ENCODE peak calls at places on chromosome 13, in six cellular contexts. One of them, this sample, is unnamed.
A peak's percentile ranks its signal among the peaks of the same experiment; 100 is the strongest.

GRCh38 chr13:47661076-47661475 is 340.0 kb downstream of the SUCLA2 start:
- DNase-seq in choroid plexus epithelial cell: peak; percentile 74
- DNase-seq in astrocyte of the cerebellum: peak; percentile 28
- DNase-seq in natural killer cell: no peak
- DNase-seq in fibroblast of lung: peak; percentile 79
- DNase-seq in astrocyte: peak; percentile 66
- DNase-seq in this sample: peak; percentile 50

GRCh38 chr13:52455677-52456041 is 381 bp downstream of the CKAP2 start:
- DNase-seq in astrocyte of the cerebellum: peak; percentile 27
- DNase-seq in fibroblast of lung: peak; percentile 67
- DNase-seq in choroid plexus epithelial cell: peak; percentile 67
- DNase-seq in natural killer cell: peak; percentile 54
- DNase-seq in astrocyte: no peak
- DNase-seq in this sample: peak; percentile 15

GRCh38 chr13:40624338-40624737 is 42.1 kb downstream of the FOXO1 start:
- DNase-seq in astrocyte: peak; percentile 23
- DNase-seq in choroid plexus epithelial cell: peak; percentile 54
- DNase-seq in natural killer cell: no peak
- DNase-seq in fibroblast of lung: peak; percentile 19
- DNase-seq in astrocyte of the cerebellum: no peak
- DNase-seq in this sample: no peak

GRCh38 chr13:74077847-74078246 is 56.4 kb downstream of the KLF12 start:
- DNase-seq in astrocyte: no peak
- DNase-seq in choroid plexus epithelial cell: peak; percentile 53
- DNase-seq in fibroblast of lung: peak; percentile 40
- DNase-seq in astrocyte of the cerebellum: no peak
- DNase-seq in natural killer cell: no peak
- DNase-seq in this sample: no peak

GRCh38 chr13:46575843-46576242 is 22.9 kb downstream of the LRCH1 start:
- DNase-seq in astrocyte of the cerebellum: peak; percentile 86
- DNase-seq in natural killer cell: no peak
- DNase-seq in astrocyte: peak; percentile 95
- DNase-seq in fibroblast of lung: peak; percentile 75
- DNase-seq in choroid plexus epithelial cell: peak; percentile 62
- DNase-seq in this sample: peak; percentile 82

GRCh38 chr13:33524086-33524485 is 238.5 kb upstream of the STARD13 start:
- DNase-seq in fibroblast of lung: peak; percentile 88
- DNase-seq in astrocyte: peak; percentile 90
- DNase-seq in astrocyte of the cerebellum: peak; percentile 90
- DNase-seq in natural killer cell: no peak
- DNase-seq in choroid plexus epithelial cell: peak; percentile 93
- DNase-seq in this sample: peak; percentile 83

GRCh38 chr13:113152894-113153809 is 5.3 kb upstream of the PROZ start:
- DNase-seq in astrocyte of the cerebellum: no peak
- DNase-seq in choroid plexus epithelial cell: peak; percentile 67
- DNase-seq in fibroblast of lung: no peak
- DNase-seq in natural killer cell: peak; percentile 39
- DNase-seq in astrocyte: peak; percentile 22
- DNase-seq in this sample: no peak

GRCh38 chr13:100563779-100564178 is 24.8 kb downstream of the GGACT start:
- DNase-seq in fibroblast of lung: no peak
- DNase-seq in natural killer cell: no peak
- DNase-seq in astrocyte of the cerebellum: no peak
- DNase-seq in astrocyte: no peak
- DNase-seq in choroid plexus epithelial cell: no peak
- DNase-seq in this sample: no peak

GRCh38 chr13:104327217-104327616 is 1261.0 kb upstream of the SLC10A2 start:
- DNase-seq in choroid plexus epithelial cell: peak; percentile 15
- DNase-seq in astrocyte of the cerebellum: no peak
- DNase-seq in astrocyte: peak; percentile 19
- DNase-seq in natural killer cell: no peak
- DNase-seq in fibroblast of lung: no peak
- DNase-seq in this sample: no peak

GRCh38 chr13:58852076-58852475 is 1220.5 kb downstream of the PCDH17 start:
- DNase-seq in fibroblast of lung: peak; percentile 41
- DNase-seq in astrocyte of the cerebellum: peak; percentile 31
- DNase-seq in natural killer cell: no peak
- DNase-seq in astrocyte: peak; percentile 57
- DNase-seq in choroid plexus epithelial cell: peak; percentile 2
- DNase-seq in this sample: no peak

GRCh38 chr13:99941086-99941485 is 30.5 kb downstream of the ZIC5 start:
- DNase-seq in choroid plexus epithelial cell: no peak
- DNase-seq in fibroblast of lung: no peak
- DNase-seq in natural killer cell: no peak
- DNase-seq in astrocyte of the cerebellum: no peak
- DNase-seq in astrocyte: no peak
- DNase-seq in this sample: no peak

GRCh38 chr13:38417727-38418126 is 68.1 kb downstream of the UFM1 start:
- DNase-seq in astrocyte of the cerebellum: no peak
- DNase-seq in astrocyte: no peak
- DNase-seq in fibroblast of lung: peak; percentile 19
- DNase-seq in natural killer cell: no peak
- DNase-seq in choroid plexus epithelial cell: peak; percentile 59
- DNase-seq in this sample: peak; percentile 45

GRCh38 chr13:110062077-110062776 is 244.7 kb downstream of the COL4A1 start:
- DNase-seq in astrocyte: peak; percentile 32
- DNase-seq in natural killer cell: no peak
- DNase-seq in choroid plexus epithelial cell: no peak
- DNase-seq in astrocyte of the cerebellum: no peak
- DNase-seq in fibroblast of lung: no peak
- DNase-seq in this sample: peak; percentile 14

GRCh38 chr13:73989244-73989843 is 144.9 kb downstream of the KLF12 start:
- DNase-seq in astrocyte: no peak
- DNase-seq in choroid plexus epithelial cell: no peak
- DNase-seq in natural killer cell: no peak
- DNase-seq in fibroblast of lung: no peak
- DNase-seq in astrocyte of the cerebellum: no peak
- DNase-seq in this sample: no peak

GRCh38 chr13:36945078-36945477 is 25.0 kb upstream of the SMAD9 start:
- DNase-seq in choroid plexus epithelial cell: no peak
- DNase-seq in natural killer cell: no peak
- DNase-seq in astrocyte of the cerebellum: no peak
- DNase-seq in astrocyte: no peak
- DNase-seq in fibroblast of lung: no peak
- DNase-seq in this sample: no peak

GRCh38 chr13:59745395-59745788 is 418.3 kb downstream of the DIAPH3 start:
- DNase-seq in fibroblast of lung: peak; percentile 57
- DNase-seq in natural killer cell: no peak
- DNase-seq in astrocyte of the cerebellum: no peak
- DNase-seq in astrocyte: peak; percentile 46
- DNase-seq in choroid plexus epithelial cell: peak; percentile 62
- DNase-seq in this sample: no peak

GRCh38 chr13:110565296-110565695 is 3.8 kb upstream of the RAB20 start:
- DNase-seq in astrocyte: no peak
- DNase-seq in fibroblast of lung: no peak
- DNase-seq in choroid plexus epithelial cell: peak; percentile 23
- DNase-seq in natural killer cell: no peak
- DNase-seq in astrocyte of the cerebellum: no peak
- DNase-seq in this sample: no peak

GRCh38 chr13:34933786-34934185 is 8.3 kb upstream of the NBEA start:
- DNase-seq in fibroblast of lung: no peak
- DNase-seq in choroid plexus epithelial cell: no peak
- DNase-seq in astrocyte of the cerebellum: no peak
- DNase-seq in natural killer cell: no peak
- DNase-seq in astrocyte: no peak
- DNase-seq in this sample: no peak

GRCh38 chr13:28753208-28753892 is 34.6 kb upstream of the SLC46A3 start:
- DNase-seq in choroid plexus epithelial cell: peak; percentile 93
- DNase-seq in natural killer cell: no peak
- DNase-seq in fibroblast of lung: peak; percentile 70
- DNase-seq in astrocyte: peak; percentile 83
- DNase-seq in astrocyte of the cerebellum: peak; percentile 77
- DNase-seq in this sample: peak; percentile 93

GRCh38 chr13:34943675-34944634 is 1.9 kb downstream of the NBEA start:
- DNase-seq in fibroblast of lung: no peak
- DNase-seq in choroid plexus epithelial cell: no peak
- DNase-seq in natural killer cell: no peak
- DNase-seq in astrocyte of the cerebellum: no peak
- DNase-seq in astrocyte: no peak
- DNase-seq in this sample: no peak

GRCh38 chr13:60150538-60150937 is 13.2 kb downstream of the DIAPH3 start:
- DNase-seq in natural killer cell: no peak
- DNase-seq in astrocyte: no peak
- DNase-seq in choroid plexus epithelial cell: no peak
- DNase-seq in astrocyte of the cerebellum: no peak
- DNase-seq in fibroblast of lung: no peak
- DNase-seq in this sample: no peak

GRCh38 chr13:95624020-95624419 is 20.5 kb downstream of the DZIP1 start:
- DNase-seq in astrocyte: peak; percentile 31
- DNase-seq in astrocyte of the cerebellum: no peak
- DNase-seq in natural killer cell: no peak
- DNase-seq in fibroblast of lung: peak; percentile 72
- DNase-seq in choroid plexus epithelial cell: peak; percentile 82
- DNase-seq in this sample: peak; percentile 40

GRCh38 chr13:50529154-50529882 is 314.2 kb downstream of the DLEU7 start:
- DNase-seq in astrocyte: peak; percentile 95
- DNase-seq in fibroblast of lung: peak; percentile 93
- DNase-seq in choroid plexus epithelial cell: peak; percentile 97
- DNase-seq in natural killer cell: no peak
- DNase-seq in astrocyte of the cerebellum: peak; percentile 75
- DNase-seq in this sample: no peak

GRCh38 chr13:114140909-114141255 is 8.5 kb upstream of the RASA3 start:
- DNase-seq in fibroblast of lung: no peak
- DNase-seq in astrocyte of the cerebellum: no peak
- DNase-seq in choroid plexus epithelial cell: no peak
- DNase-seq in astrocyte: no peak
- DNase-seq in natural killer cell: no peak
- DNase-seq in this sample: no peak

GRCh38 chr13:74243637-74244526 is 109.7 kb upstream of the KLF12 start:
- DNase-seq in choroid plexus epithelial cell: peak; percentile 41
- DNase-seq in fibroblast of lung: peak; percentile 52
- DNase-seq in natural killer cell: no peak
- DNase-seq in astrocyte of the cerebellum: no peak
- DNase-seq in astrocyte: peak; percentile 79
- DNase-seq in this sample: peak; percentile 90

GRCh38 chr13:51638497-51638871 is 54.2 kb downstream of the WDFY2 start:
- DNase-seq in astrocyte of the cerebellum: no peak
- DNase-seq in natural killer cell: no peak
- DNase-seq in choroid plexus epithelial cell: no peak
- DNase-seq in astrocyte: peak; percentile 32
- DNase-seq in fibroblast of lung: no peak
- DNase-seq in this sample: peak; percentile 79

GRCh38 chr13:64074989-64075474 is 2659.4 kb upstream of the PCDH20 start:
- DNase-seq in fibroblast of lung: no peak
- DNase-seq in natural killer cell: no peak
- DNase-seq in astrocyte: no peak
- DNase-seq in astrocyte of the cerebellum: no peak
- DNase-seq in choroid plexus epithelial cell: no peak
- DNase-seq in this sample: no peak

GRCh38 chr13:84847107-84847506 is 952.1 kb downstream of the SLITRK6 start:
- DNase-seq in astrocyte of the cerebellum: no peak
- DNase-seq in astrocyte: no peak
- DNase-seq in choroid plexus epithelial cell: no peak
- DNase-seq in fibroblast of lung: no peak
- DNase-seq in natural killer cell: no peak
- DNase-seq in this sample: no peak
- TF ChIP-seq CTCF in astrocyte of the cerebellum: no peak
- TF ChIP-seq CTCF in astrocyte: no peak
- TF ChIP-seq CTCF in choroid plexus epithelial cell: no peak
- TF ChIP-seq CTCF in fibroblast of lung: no peak
- TF ChIP-seq CTCF in natural killer cell: no peak
- TF ChIP-seq CTCF in this sample: no peak

GRCh38 chr13:67076378-67076777 is 153.8 kb downstream of the PCDH9 start:
- DNase-seq in fibroblast of lung: no peak
- DNase-seq in astrocyte of the cerebellum: no peak
- DNase-seq in astrocyte: peak; percentile 44
- DNase-seq in choroid plexus epithelial cell: peak; percentile 60
- DNase-seq in natural killer cell: no peak
- DNase-seq in this sample: no peak

GRCh38 chr13:67071918-67072598 is 158.1 kb downstream of the PCDH9 start:
- DNase-seq in choroid plexus epithelial cell: no peak
- DNase-seq in astrocyte of the cerebellum: no peak
- DNase-seq in fibroblast of lung: no peak
- DNase-seq in natural killer cell: no peak
- DNase-seq in astrocyte: no peak
- DNase-seq in this sample: no peak

GRCh38 chr13:67078062-67078461 is 152.1 kb downstream of the PCDH9 start:
- DNase-seq in astrocyte of the cerebellum: no peak
- DNase-seq in fibroblast of lung: no peak
- DNase-seq in astrocyte: no peak
- DNase-seq in natural killer cell: no peak
- DNase-seq in choroid plexus epithelial cell: no peak
- DNase-seq in this sample: no peak

GRCh38 chr13:67077132-67077531 is 153.0 kb downstream of the PCDH9 start:
- DNase-seq in fibroblast of lung: no peak
- DNase-seq in natural killer cell: no peak
- DNase-seq in astrocyte: no peak
- DNase-seq in choroid plexus epithelial cell: no peak
- DNase-seq in astrocyte of the cerebellum: no peak
- DNase-seq in this sample: no peak

GRCh38 chr13:67075239-67075638 is 154.9 kb downstream of the PCDH9 start:
- DNase-seq in fibroblast of lung: peak; percentile 38
- DNase-seq in choroid plexus epithelial cell: peak; percentile 73
- DNase-seq in astrocyte: no peak
- DNase-seq in astrocyte of the cerebellum: peak; percentile 5
- DNase-seq in natural killer cell: no peak
- DNase-seq in this sample: peak; percentile 2
- TF ChIP-seq CTCF in fibroblast of lung: peak; percentile 19
- TF ChIP-seq CTCF in choroid plexus epithelial cell: peak; percentile 51
- TF ChIP-seq CTCF in astrocyte: no peak
- TF ChIP-seq CTCF in astrocyte of the cerebellum: peak; percentile 23
- TF ChIP-seq CTCF in natural killer cell: no peak
- TF ChIP-seq CTCF in this sample: peak; percentile 55

DNA sequence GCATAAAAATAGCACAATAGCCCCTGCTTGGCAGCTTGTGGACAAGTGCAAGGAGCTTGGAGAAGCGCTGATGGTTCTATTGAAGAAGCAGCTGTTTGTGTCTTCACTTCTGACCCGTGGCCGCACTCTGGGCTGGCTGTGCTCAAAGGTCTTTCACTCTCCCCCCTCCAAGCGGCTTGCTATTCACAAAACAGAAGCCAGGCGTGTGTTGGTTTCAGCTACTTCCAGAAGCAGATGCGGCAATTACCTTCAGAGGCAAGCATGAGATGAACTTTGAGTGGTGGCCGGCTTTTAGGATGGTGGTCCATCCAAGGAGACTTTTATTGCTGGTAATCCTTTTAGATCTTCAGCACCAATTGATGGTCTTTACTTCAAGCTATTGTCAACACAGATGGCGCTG is 188.5 kb upstream of the ARGLU1 start:
- DNase-seq in choroid plexus epithelial cell: no peak
- DNase-seq in natural killer cell: no peak
- DNase-seq in astrocyte: no peak
- DNase-seq in astrocyte of the cerebellum: no peak
- DNase-seq in fibroblast of lung: no peak
- DNase-seq in this sample: no peak
- TF ChIP-seq CTCF in choroid plexus epithelial cell: no peak
- TF ChIP-seq CTCF in natural killer cell: no peak
- TF ChIP-seq CTCF in astrocyte: no peak
- TF ChIP-seq CTCF in astrocyte of the cerebellum: no peak
- TF ChIP-seq CTCF in fibroblast of lung: no peak
- TF ChIP-seq CTCF in this sample: no peak

DNA sequence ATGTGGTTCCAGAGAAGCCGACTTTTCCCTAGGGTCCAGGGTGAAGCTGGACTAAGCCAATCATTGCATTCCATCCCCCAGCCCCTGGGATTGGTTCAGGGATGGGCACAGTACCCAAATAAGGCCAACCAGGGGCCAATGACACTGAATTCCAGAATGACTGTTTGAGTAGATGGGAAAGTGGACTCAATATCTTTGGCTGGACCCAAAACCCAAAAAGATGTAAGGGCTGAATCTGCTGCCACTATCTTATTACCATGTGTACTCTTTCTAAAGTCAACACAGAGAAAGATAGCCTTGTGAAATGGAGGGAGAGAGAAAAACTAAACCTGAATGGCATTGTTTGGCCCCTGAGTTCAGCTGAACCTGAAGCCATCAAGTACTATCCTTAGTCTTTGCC is 39.2 kb upstream of the TNFSF11 start:
- DNase-seq in astrocyte: no peak
- DNase-seq in natural killer cell: no peak
- DNase-seq in fibroblast of lung: no peak
- DNase-seq in choroid plexus epithelial cell: no peak
- DNase-seq in astrocyte of the cerebellum: no peak
- DNase-seq in this sample: no peak
- TF ChIP-seq CTCF in astrocyte: no peak
- TF ChIP-seq CTCF in natural killer cell: no peak
- TF ChIP-seq CTCF in fibroblast of lung: no peak
- TF ChIP-seq CTCF in choroid plexus epithelial cell: no peak
- TF ChIP-seq CTCF in astrocyte of the cerebellum: no peak
- TF ChIP-seq CTCF in this sample: no peak

This sample was measured in HFFc6.